ENCODE peak calls at places on chromosomes 1 and 21, in five cellular contexts. O, H, L, J and N are unnamed samples. For H3K36me3, the result is how much of the 10 kb centered on the place peaks cover.

GRCh38 chr1:152047954-152048640 is 11.3 kb upstream of the S100A11 start:
- DNase-seq in O (peak), H (peak), L (peak), J (peak), N (peak)

GRCh38 chr1:154567386-154568164 is at the start of gene CHRNB2:
- DNase-seq in O (no peak), H (no peak), L (peak), J (peak), N (no peak)

GRCh38 chr1:229882621-229883020 is 184.4 kb upstream of the GALNT2 start:
- DNase-seq in O (no peak), H (no peak), L (no peak), J (no peak), N (no peak)

GRCh38 chr1:211648336-211648735 is 27.1 kb downstream of the NEK2 start:
- DNase-seq in O (no peak), H (no peak), L (no peak), J (peak), N (peak)

GRCh38 chr1:150272379-150272840 is at the start of gene C1orf54:
- DNase-seq in O (peak), H (no peak), L (no peak), J (no peak), N (no peak)

GRCh38 chr1:38624341-38625039 is 235.1 kb downstream of the RRAGC start:
- DNase-seq in O (no peak), H (no peak), L (no peak), J (no peak), N (no peak)

GRCh38 chr1:31765041-31765467 is 914 bp upstream of the ADGRB2 start:
- DNase-seq in O (no peak), H (no peak), L (no peak), J (no peak), N (no peak)

GRCh38 chr1:172135923-172136610 is 284.4 kb upstream of the C1orf105 start:
- DNase-seq in O (no peak), H (peak), L (no peak), J (no peak), N (no peak)

GRCh38 chr21:45421846-45422775 is 17.1 kb downstream of the COL18A1 start:
- DNase-seq in O (no peak), H (no peak), L (no peak), J (no peak), N (no peak)

GRCh38 chr1:114688526-114688925 is 6.8 kb downstream of the AMPD1 start:
- DNase-seq in O (no peak), H (no peak), L (no peak), J (no peak), N (no peak)

GRCh38 chr1:37308571-37308960 is 165.8 kb upstream of the ZC3H12A start:
- DNase-seq in O (no peak), H (no peak), L (no peak), J (no peak), N (no peak)

GRCh38 chr1:244655186-244655585 is 2.3 kb downstream of the DESI2 start:
- DNase-seq in O (no peak), H (no peak), L (no peak), J (no peak), N (no peak)
- H3K4me3 ChIP-seq in O (no peak), H (peak), L (no peak), J (no peak), N (no peak)

GRCh38 chr1:202765726-202766125 is 42.5 kb downstream of the KDM5B start:
- DNase-seq in O (no peak), H (no peak), L (no peak), J (no peak), N (no peak)

GRCh38 chr1:202762019-202762418 is 46.2 kb downstream of the KDM5B start:
- DNase-seq in O (no peak), H (no peak), L (no peak), J (no peak), N (no peak)

GRCh38 chr1:202760589-202760988 is 47.6 kb downstream of the KDM5B start:
- DNase-seq in O (no peak), H (no peak), L (no peak), J (no peak), N (no peak)
- H3K36me3 ChIP-seq in O (under half), H (half or more), L (under half), J (under half), N (under half)

DNA sequence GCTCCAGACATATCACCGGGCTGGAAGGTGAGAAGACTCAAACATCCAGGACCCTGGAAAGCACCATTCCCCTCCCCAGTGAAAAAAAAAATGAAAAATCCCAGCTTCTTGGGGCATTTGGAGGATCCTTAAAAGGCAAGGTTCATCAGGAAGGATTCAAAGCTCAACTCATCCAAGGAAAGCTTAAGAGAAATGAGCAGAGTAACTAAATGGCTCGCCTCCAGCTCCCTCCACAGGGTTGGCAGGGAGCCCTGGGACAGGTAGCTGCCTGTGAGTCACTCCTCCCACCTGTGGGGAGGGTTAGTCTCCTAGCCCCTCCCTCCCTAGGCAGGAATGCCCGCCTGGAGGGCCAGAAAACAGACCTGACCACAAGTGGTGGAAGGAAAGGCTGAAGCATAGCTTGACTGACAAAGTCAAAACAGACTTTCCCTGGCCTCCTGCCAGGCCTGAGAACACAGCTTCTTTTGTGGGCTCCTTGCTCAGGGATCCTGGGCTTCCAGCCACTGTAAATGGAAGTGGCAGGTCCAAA is 712 bp upstream of the LAMB3 start:
- DNase-seq in O (no peak), H (no peak), L (no peak), J (peak), N (peak)
- TF ChIP-seq CTCF in O (no peak), H (no peak), L (no peak), J (no peak), N (no peak)

GRCh38 chr1:199682081-199682480 is 345.4 kb upstream of the NR5A2 start:
- DNase-seq in O (no peak), H (no peak), L (no peak), J (no peak), N (no peak)
- H3K4me3 ChIP-seq in O (no peak), H (no peak), L (no peak), J (no peak), N (no peak)

DNA sequence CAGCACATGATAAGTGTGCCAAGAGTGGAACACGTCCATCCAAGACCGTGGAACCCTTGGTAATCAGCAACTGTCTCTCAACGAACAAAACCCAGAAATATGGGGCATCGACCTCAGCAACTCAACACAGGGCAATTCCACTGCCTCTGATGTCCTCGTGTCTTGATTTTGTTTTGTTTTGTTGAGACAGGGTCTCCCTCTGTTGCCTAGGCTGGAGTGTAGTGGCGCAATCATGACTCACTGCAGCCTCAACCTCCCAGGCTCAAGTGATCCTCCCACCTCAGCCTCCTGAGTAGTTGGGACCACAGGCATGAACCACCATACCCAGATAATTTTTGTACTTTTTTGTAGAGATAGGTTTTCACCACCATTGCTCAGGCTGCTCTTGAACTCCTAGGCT is 26.6 kb upstream of the MX1 start:
- DNase-seq in O (no peak), H (no peak), L (no peak), J (no peak), N (no peak)
- H3K36me3 ChIP-seq in O (under half), H (under half), L (half or more), J (under half), N (under half)

GRCh38 chr21:16305686-16306085 is 575.9 kb downstream of the USP25 start:
- DNase-seq in O (no peak), H (no peak), L (no peak), J (no peak), N (no peak)
- TF ChIP-seq CTCF in O (no peak), H (no peak), L (no peak), J (no peak), N (no peak)

DNA sequence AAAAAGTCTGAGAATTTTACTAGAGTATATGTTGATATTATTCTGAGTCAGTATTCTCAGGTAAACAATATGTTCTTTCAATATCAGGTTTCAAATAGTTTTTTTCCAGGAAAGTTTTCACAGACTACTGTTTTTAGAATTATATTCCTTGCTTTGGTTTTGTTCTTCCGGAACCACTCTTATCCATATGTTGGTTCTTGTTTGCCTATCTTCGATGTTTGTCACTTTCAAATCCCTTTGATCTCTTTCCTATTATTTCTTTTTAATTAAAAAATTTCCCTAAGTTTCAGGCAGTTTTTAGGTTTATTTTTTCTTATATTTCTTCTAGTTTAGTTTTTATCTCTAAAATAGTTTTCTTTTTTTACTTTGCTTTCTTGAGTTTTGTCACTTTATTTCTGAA is 20.9 kb downstream of the NOS1AP start:
- DNase-seq in O (no peak), H (no peak), L (no peak), J (no peak), N (no peak)
- H3K4me3 ChIP-seq in O (no peak), H (no peak), L (no peak), J (no peak), N (no peak)

DNA sequence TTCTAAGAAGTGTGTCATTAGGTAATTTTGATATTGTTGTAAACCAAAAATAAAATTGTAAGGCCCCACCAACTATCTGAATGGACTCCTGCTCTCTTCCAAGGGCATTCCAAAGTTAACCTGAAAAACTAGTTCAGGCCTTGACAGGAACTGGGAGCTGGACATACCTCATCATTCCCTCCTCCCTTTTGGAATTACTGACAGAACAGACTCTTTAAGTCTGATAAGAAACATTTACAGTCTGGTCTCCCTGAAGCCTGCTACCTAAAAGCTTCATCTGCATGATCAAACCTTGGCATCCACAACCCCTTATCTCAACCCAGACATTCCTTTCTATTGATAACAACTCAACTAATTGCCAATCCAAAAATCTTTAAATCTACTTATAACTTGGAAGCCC is 123.8 kb downstream of the TLR5 start:
- DNase-seq in O (no peak), H (no peak), L (no peak), J (no peak), N (no peak)
- H3K36me3 ChIP-seq in O (under half), H (under half), L (under half), J (under half), N (under half)

DNA sequence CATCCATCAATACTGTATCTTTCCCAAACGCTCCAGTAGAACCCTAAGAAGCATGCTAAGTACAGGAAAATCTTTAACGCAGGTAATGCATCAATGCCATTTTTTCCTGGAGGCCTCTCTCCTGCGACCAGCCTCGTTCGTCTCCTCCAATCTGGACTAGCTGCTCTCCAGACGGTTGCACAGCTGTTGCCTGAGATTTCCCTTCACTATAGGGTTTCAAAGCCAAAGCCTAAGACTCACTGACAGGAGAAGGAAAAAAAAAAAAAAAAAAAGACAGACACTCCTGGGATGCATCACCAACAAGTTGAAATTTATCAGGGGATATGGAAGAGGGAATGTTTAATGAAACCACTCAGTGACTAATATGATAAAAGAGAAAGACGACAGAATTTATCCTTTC is 93.0 kb downstream of the APP start:
- DNase-seq in O (no peak), H (no peak), L (no peak), J (no peak), N (no peak)
- TF ChIP-seq CTCF in O (no peak), H (no peak), L (no peak), J (no peak), N (no peak)